ENCODE peak calls at places on chromosomes 4 and X, in ten cellular contexts. Q is COR-L47; S is GM04503; C is left kidney; N is A172; X is effector memory CD8-positive, alpha-beta T cell; E is NCI-H1092; J is mammary epithelial cell; T is cardiac muscle cell; G is fibroblast of lung. R is an unnamed sample.

GRCh38 chrX:77795124-77795523 is 9.1 kb upstream of the ATRX start:
- DNase-seq in Q (no peak), S (no peak), C (no peak), N (no peak), X (no peak), E (no peak), J (no peak), T (no peak), G (no peak), R (no peak)

GRCh38 chr4:184274288-184274951 is 56.7 kb upstream of the ENPP6 start:
- DNase-seq in Q (no peak), S (no peak), C (no peak), N (no peak), X (no peak), E (no peak), J (no peak), T (no peak), G (no peak), R (no peak)

GRCh38 chrX:132488092-132488749 is 617 bp downstream of the MBNL3 start:
- DNase-seq in Q (peak; percentile 16), S (no peak), C (peak; percentile 52), N (no peak), X (no peak), E (peak; percentile 26), J (peak; percentile 33), T (peak; percentile 55), G (peak; percentile 58), R (peak; percentile 28)

GRCh38 chrX:5708209-5708608 is 520.5 kb downstream of the NLGN4X start:
- DNase-seq in Q (no peak), S (peak; percentile 43), C (no peak), N (no peak), X (no peak), E (no peak), J (peak; percentile 60), T (no peak), G (no peak), R (no peak)

GRCh38 chr4:74104145-74104544 is 5.2 kb upstream of the CXCL2 start:
- DNase-seq in Q (no peak), S (no peak), C (no peak), N (no peak), X (no peak), E (no peak), J (no peak), T (peak; percentile 79), G (peak; percentile 14), R (no peak)

GRCh38 chr4:114481856-114482255 is 116.8 kb upstream of the UGT8 start:
- DNase-seq in Q (no peak), S (no peak), C (no peak), N (no peak), X (no peak), E (no peak), J (no peak), T (no peak), G (no peak), R (no peak)

GRCh38 chr4:118177121-118177520 is 142.8 kb downstream of the NDST3 start:
- DNase-seq in Q (no peak), S (no peak), C (no peak), N (no peak), X (no peak), E (no peak), J (no peak), T (no peak), G (no peak), R (no peak)

GRCh38 chrX:41043950-41044349 is 41.3 kb upstream of the USP9X start:
- DNase-seq in Q (no peak), S (no peak), C (no peak), N (no peak), X (no peak), E (no peak), J (peak; percentile 26), T (peak; percentile 61), G (peak; percentile 79), R (no peak)

GRCh38 chr4:122602277-122603142 is 18.4 kb downstream of the IL21 start:
- DNase-seq in Q (peak; percentile 27), S (no peak), C (peak; percentile 35), N (peak; percentile 50), X (no peak), E (no peak), J (peak; percentile 40), T (peak; percentile 72), G (peak; percentile 82), R (no peak)

GRCh38 chr4:155529197-155529596 is 137.5 kb upstream of the GUCY1A1 start:
- DNase-seq in Q (no peak), S (no peak), C (peak; percentile 50), N (no peak), X (no peak), E (no peak), J (no peak), T (peak; percentile 69), G (peak; percentile 63), R (no peak)

GRCh38 chr4:66216252-66216651 is 546.0 kb upstream of the EPHA5 start:
- DNase-seq in Q (no peak), S (no peak), C (no peak), N (no peak), X (no peak), E (no peak), J (peak; percentile 9), T (no peak), G (no peak), R (no peak)

GRCh38 chrX:18353931-18354368 is 538 bp downstream of the SCML2 start:
- DNase-seq in Q (no peak), S (no peak), C (peak; percentile 62), N (no peak), X (peak; percentile 1), E (no peak), J (no peak), T (no peak), G (no peak), R (no peak)

GRCh38 chr4:184756399-184756798 is 22.5 kb upstream of the CENPU start:
- DNase-seq in Q (no peak), S (no peak), C (no peak), N (no peak), X (no peak), E (no peak), J (peak; percentile 8), T (peak; percentile 94), G (peak; percentile 57), R (no peak)

GRCh38 chrX:154374361-154375155 is at the start of gene FLNA:
- DNase-seq in Q (no peak), S (no peak), C (peak; percentile 58), N (no peak), X (no peak), E (peak; percentile 31), J (no peak), T (peak; percentile 34), G (no peak), R (no peak)

GRCh38 chr4:54363037-54363436 is 133.9 kb downstream of the PDGFRA start:
- DNase-seq in Q (no peak), S (no peak), C (peak; percentile 20), N (no peak), X (no peak), E (no peak), J (no peak), T (no peak), G (no peak), R (no peak)

GRCh38 chr4:101292901-101293300 is 54.4 kb downstream of the PPP3CA start:
- DNase-seq in Q (no peak), S (peak; percentile 50), C (no peak), N (no peak), X (no peak), E (no peak), J (no peak), T (peak; percentile 53), G (peak; percentile 66), R (no peak)

GRCh38 chr4:41122775-41123174 is 91.6 kb downstream of the APBB2 start:
- DNase-seq in Q (no peak), S (no peak), C (peak; percentile 21), N (no peak), X (no peak), E (no peak), J (no peak), T (no peak), G (no peak), R (no peak)

GRCh38 chrX:17743913-17744312 is 6.6 kb downstream of the SCML1 start:
- DNase-seq in Q (no peak), S (no peak), C (no peak), N (peak; percentile 21), X (no peak), E (no peak), J (peak; percentile 54), T (no peak), G (no peak), R (no peak)

GRCh38 chrX:119871245-119871598 is 311 bp downstream of the RNF113A start:
- DNase-seq in Q (no peak), S (no peak), C (no peak), N (no peak), X (no peak), E (no peak), J (no peak), T (no peak), G (peak; percentile 9), R (no peak)

GRCh38 chrX:140091276-140091886 is 126.1 kb upstream of the CXorf66 start:
- DNase-seq in Q (no peak), S (no peak), C (peak; percentile 56), N (no peak), X (peak; percentile 1), E (no peak), J (no peak), T (peak; percentile 12), G (no peak), R (no peak)

GRCh38 chr4:137644201-137644600 is 111.9 kb upstream of the PCDH18 start:
- DNase-seq in Q (no peak), S (no peak), C (no peak), N (no peak), X (no peak), E (no peak), J (no peak), T (peak; percentile 26), G (peak; percentile 34), R (no peak)

GRCh38 chrX:41779058-41779564 is 55.1 kb downstream of the GPR82 start:
- DNase-seq in Q (peak; percentile 56), S (peak; percentile 12), C (peak; percentile 6), N (peak; percentile 81), X (no peak), E (peak; percentile 9), J (peak; percentile 68), T (peak; percentile 30), G (peak; percentile 77), R (no peak)

GRCh38 chrX:134908235-134908834 is 82.5 kb upstream of the SMIM10 start:
- DNase-seq in Q (no peak), S (no peak), C (peak; percentile 89), N (no peak), X (no peak), E (no peak), J (peak; percentile 11), T (peak; percentile 69), G (peak; percentile 54), R (no peak)

GRCh38 chrX:71546879-71547278 is 14.0 kb downstream of the OGT start:
- DNase-seq in Q (no peak), S (no peak), C (no peak), N (no peak), X (no peak), E (no peak), J (no peak), T (no peak), G (no peak), R (no peak)

GRCh38 chrX:136199365-136199764 is 51.8 kb downstream of the MAP7D3 start:
- DNase-seq in Q (no peak), S (no peak), C (no peak), N (no peak), X (no peak), E (no peak), J (peak; percentile 24), T (no peak), G (peak; percentile 56), R (no peak)

GRCh38 chr4:1967512-1968149 is 41.1 kb downstream of the NELFA start:
- DNase-seq in Q (no peak), S (no peak), C (no peak), N (no peak), X (no peak), E (no peak), J (no peak), T (no peak), G (no peak), R (peak; percentile 23)

GRCh38 chrX:19624754-19625153 is 109.4 kb upstream of the MAP3K15 start:
- DNase-seq in Q (no peak), S (no peak), C (no peak), N (peak; percentile 18), X (no peak), E (no peak), J (no peak), T (no peak), G (no peak), R (no peak)

GRCh38 chr4:48939785-48940184 is 33.2 kb upstream of the OCIAD2 start:
- DNase-seq in Q (no peak), S (peak; percentile 20), C (no peak), N (peak; percentile 90), X (no peak), E (no peak), J (peak; percentile 91), T (peak; percentile 75), G (peak; percentile 52), R (no peak)

R was measured in NCI-H2029 treated with DMSO at 0.1 percent for 48 hours.